ENCODE peak calls at places on chromosomes 3 and 15, in six cellular contexts. One of them, this sample, is unnamed.

GRCh38 chr3:66140763-66141372 is 79.9 kb upstream of the SLC25A26 start:
- DNase-seq in T-helper 17 cell: no peak
- DNase-seq in Right ventricle myocardium inferior: no peak
- DNase-seq in T follicular helper cell: no peak
- DNase-seq in anterior cingulate cortex: no peak
- DNase-seq in AG09319: peak
- DNase-seq in this sample: no peak

GRCh38 chr3:45841380-45841700 is 579 bp downstream of the LZTFL1 start:
- DNase-seq in anterior cingulate cortex: no peak
- DNase-seq in Right ventricle myocardium inferior: peak
- DNase-seq in T follicular helper cell: peak
- DNase-seq in AG09319: no peak
- DNase-seq in T-helper 17 cell: no peak
- DNase-seq in this sample: no peak

GRCh38 chr3:120357807-120358206 is 8.7 kb upstream of the LRRC58 start:
- DNase-seq in AG09319: no peak
- DNase-seq in anterior cingulate cortex: no peak
- DNase-seq in Right ventricle myocardium inferior: no peak
- DNase-seq in T-helper 17 cell: no peak
- DNase-seq in T follicular helper cell: no peak
- DNase-seq in this sample: no peak

GRCh38 chr3:186901135-186901734 is 29.1 kb upstream of the ST6GAL1 start:
- DNase-seq in anterior cingulate cortex: no peak
- DNase-seq in Right ventricle myocardium inferior: no peak
- DNase-seq in T follicular helper cell: no peak
- DNase-seq in AG09319: no peak
- DNase-seq in T-helper 17 cell: no peak
- DNase-seq in this sample: no peak

GRCh38 chr3:122697952-122698625 is 17.4 kb downstream of the PARP14 start:
- DNase-seq in Right ventricle myocardium inferior: no peak
- DNase-seq in T follicular helper cell: no peak
- DNase-seq in AG09319: no peak
- DNase-seq in anterior cingulate cortex: no peak
- DNase-seq in T-helper 17 cell: no peak
- DNase-seq in this sample: no peak

GRCh38 chr3:133742351-133743091 is 3.7 kb upstream of the TF start:
- DNase-seq in AG09319: no peak
- DNase-seq in T follicular helper cell: no peak
- DNase-seq in T-helper 17 cell: no peak
- DNase-seq in anterior cingulate cortex: no peak
- DNase-seq in Right ventricle myocardium inferior: no peak
- DNase-seq in this sample: no peak

GRCh38 chr3:56917740-56918568 is 116.2 kb upstream of the ARHGEF3 start:
- DNase-seq in AG09319: no peak
- DNase-seq in anterior cingulate cortex: no peak
- DNase-seq in Right ventricle myocardium inferior: no peak
- DNase-seq in T follicular helper cell: no peak
- DNase-seq in T-helper 17 cell: no peak
- DNase-seq in this sample: no peak

GRCh38 chr3:32952369-32953067 is 1.1 kb downstream of the CCR4 start:
- DNase-seq in anterior cingulate cortex: no peak
- DNase-seq in Right ventricle myocardium inferior: no peak
- DNase-seq in AG09319: no peak
- DNase-seq in T follicular helper cell: no peak
- DNase-seq in T-helper 17 cell: no peak
- DNase-seq in this sample: no peak

GRCh38 chr15:101025896-101026631 is 106.9 kb downstream of the LRRK1 start:
- DNase-seq in anterior cingulate cortex: no peak
- DNase-seq in T follicular helper cell: no peak
- DNase-seq in T-helper 17 cell: no peak
- DNase-seq in Right ventricle myocardium inferior: no peak
- DNase-seq in AG09319: no peak
- DNase-seq in this sample: no peak

GRCh38 chr15:50231761-50232160 is 33.8 kb downstream of the HDC start:
- DNase-seq in anterior cingulate cortex: no peak
- DNase-seq in Right ventricle myocardium inferior: no peak
- DNase-seq in T-helper 17 cell: no peak
- DNase-seq in T follicular helper cell: no peak
- DNase-seq in AG09319: no peak
- DNase-seq in this sample: no peak